ENCODE peak calls at places on chromosomes 7 and 10, in eight cellular contexts. Y is BJ, H is cardiac muscle cell, F is AG04450, N is astrocyte, J is A549, D is spleen, R is neural progenitor cell. Q is an unnamed sample.

GRCh38 chr7:23544913-23545354 is 13.2 kb upstream of the TRA2A start:
- DNase-seq in J (no peak), Y (no peak), F (no peak), H (peak), N (peak), R (peak), D (no peak), Q (no peak)

GRCh38 chr10:47406870-47407648 is 23.0 kb upstream of the ZNF488 start:
- DNase-seq in F (peak), D (peak), Y (peak), R (no peak), N (peak), J (peak), H (peak), Q (no peak)

GRCh38 chr10:82668266-82668665 is 793.3 kb downstream of the NRG3 start:
- DNase-seq in R (no peak), J (no peak), H (peak), Y (no peak), F (no peak), D (no peak), N (peak), Q (no peak)

GRCh38 chr10:121994429-121994881 is 5.5 kb downstream of the TACC2 start:
- DNase-seq in Y (no peak), H (no peak), N (no peak), F (no peak), J (no peak), D (no peak), R (peak), Q (peak)

GRCh38 chr7:34575006-34575405 is 83.0 kb upstream of the NPSR1 start:
- DNase-seq in Y (no peak), H (no peak), F (no peak), J (no peak), R (no peak), D (no peak), N (no peak), Q (no peak)

GRCh38 chr10:69317175-69318086 is 39.1 kb downstream of the HK1 start:
- DNase-seq in D (peak), N (no peak), Y (no peak), J (no peak), R (no peak), F (no peak), H (no peak), Q (no peak)

GRCh38 chr7:148084138-148084537 is 506.4 kb upstream of the C7orf33 start:
- DNase-seq in R (peak), H (peak), F (no peak), J (no peak), Y (no peak), D (no peak), N (no peak), Q (peak)

GRCh38 chr10:23157239-23157661 is 34.9 kb upstream of the PTF1A start:
- DNase-seq in R (no peak), D (no peak), H (no peak), N (no peak), F (no peak), Y (no peak), J (no peak), Q (no peak)

GRCh38 chr10:79237801-79238520 is 109.3 kb upstream of the PPIF start:
- DNase-seq in R (no peak), J (no peak), H (no peak), Y (no peak), D (no peak), F (no peak), N (no peak), Q (no peak)

GRCh38 chr7:98993024-98993897 is 114.9 kb downstream of the TRRAP start:
- DNase-seq in J (peak), D (no peak), N (no peak), H (no peak), F (no peak), R (no peak), Y (no peak), Q (no peak)

GRCh38 chr7:117612637-117613036 is 132.8 kb downstream of the CFTR start:
- DNase-seq in R (no peak), Y (no peak), J (no peak), D (no peak), N (no peak), H (no peak), F (no peak), Q (no peak)

GRCh38 chr7:140036224-140036651 is 26.5 kb downstream of the PARP12 start:
- DNase-seq in R (no peak), H (no peak), D (no peak), N (peak), J (no peak), Y (no peak), F (no peak), Q (no peak)

GRCh38 chr10:63068246-63068645 is 64.9 kb upstream of the NRBF2 start:
- DNase-seq in J (no peak), H (peak), N (no peak), Y (no peak), R (no peak), F (no peak), D (no peak), Q (no peak)

GRCh38 chr10:47278152-47278473 is 21.9 kb upstream of the GDF10 start:
- DNase-seq in N (no peak), F (no peak), H (no peak), D (no peak), R (no peak), J (no peak), Y (no peak), Q (no peak)

GRCh38 chr7:84372155-84372621 is 177.6 kb upstream of the SEMA3A start:
- DNase-seq in J (no peak), H (peak), Y (peak), R (peak), F (peak), D (no peak), N (peak), Q (no peak)

DNA sequence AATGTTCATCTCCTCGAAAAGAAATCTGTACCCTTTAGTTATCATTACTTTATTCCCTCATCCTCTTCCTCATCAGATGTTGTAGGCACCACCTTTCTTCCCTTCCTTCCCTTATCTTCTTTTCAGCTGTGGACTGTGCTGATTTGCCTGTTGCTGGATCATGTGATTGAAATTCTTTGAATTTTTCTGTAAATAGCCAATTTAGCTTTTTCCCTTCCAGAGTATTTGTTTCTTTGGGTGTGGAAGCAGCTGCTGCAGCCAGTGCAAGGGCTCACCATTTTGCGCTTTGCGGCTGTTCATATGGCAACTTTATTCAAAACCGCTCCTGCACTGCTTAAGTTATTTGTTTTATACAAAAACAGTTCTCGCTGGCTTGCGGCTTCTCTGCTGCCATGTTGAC is 151.1 kb downstream of the AUTS2 start:
- DNase-seq in D (no peak), J (no peak), R (no peak), Y (no peak), H (no peak), N (no peak), F (no peak), Q (no peak)
- TF ChIP-seq CTCF in D (no peak), J (no peak), R (no peak), Y (no peak), H (no peak), N (no peak), F (no peak), Q (no peak)

DNA sequence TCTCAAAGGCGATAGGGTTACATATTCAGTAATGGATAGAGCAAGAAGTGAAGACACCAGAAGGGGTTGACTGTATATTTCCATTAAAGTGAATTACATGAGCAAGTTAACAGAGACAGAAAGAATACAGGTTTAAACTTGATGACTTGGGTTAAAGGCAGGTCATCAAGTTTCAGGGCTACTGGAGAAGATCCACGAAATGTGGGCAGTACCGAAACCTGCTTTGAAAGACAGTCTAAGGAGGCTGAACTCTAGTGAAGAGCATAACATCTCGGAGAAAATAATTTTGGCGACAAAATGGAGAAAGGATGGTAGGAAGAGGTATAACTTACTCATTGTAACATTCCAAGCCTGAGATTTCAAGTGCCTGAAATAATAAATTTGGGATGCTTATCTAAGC is 26.6 kb upstream of the PLXDC2 start:
- DNase-seq in F (no peak), R (no peak), N (no peak), J (no peak), D (no peak), Y (no peak), H (no peak), Q (no peak)
- TF ChIP-seq CTCF in F (no peak), R (no peak), N (no peak), J (no peak), D (no peak), Y (no peak), H (no peak), Q (no peak)

GRCh38 chr7:30513762-30514161 is 9.1 kb upstream of the GGCT start:
- DNase-seq in R (no peak), N (no peak), Y (no peak), F (no peak), H (no peak), J (no peak), D (no peak), Q (no peak)

GRCh38 chr7:30511494-30511893 is 6.9 kb upstream of the GGCT start:
- DNase-seq in N (no peak), D (no peak), Y (no peak), H (no peak), R (no peak), J (no peak), F (no peak), Q (no peak)

GRCh38 chr7:30511973-30512662 is 7.5 kb upstream of the GGCT start:
- DNase-seq in R (peak), D (no peak), J (no peak), H (no peak), N (no peak), Y (no peak), F (no peak), Q (no peak)

GRCh38 chr7:30514177-30514576 is 9.5 kb upstream of the GGCT start:
- DNase-seq in F (no peak), D (no peak), J (no peak), N (no peak), R (no peak), Y (no peak), H (no peak), Q (no peak)

GRCh38 chr7:30510124-30511074 is 5.8 kb upstream of the GGCT start:
- DNase-seq in F (no peak), R (peak), Y (no peak), N (peak), H (peak), J (no peak), D (no peak), Q (peak)
- TF ChIP-seq CTCF in F (peak), R (peak), Y (peak), N (peak), H (peak), J (peak), D (peak), Q (peak)

DNA sequence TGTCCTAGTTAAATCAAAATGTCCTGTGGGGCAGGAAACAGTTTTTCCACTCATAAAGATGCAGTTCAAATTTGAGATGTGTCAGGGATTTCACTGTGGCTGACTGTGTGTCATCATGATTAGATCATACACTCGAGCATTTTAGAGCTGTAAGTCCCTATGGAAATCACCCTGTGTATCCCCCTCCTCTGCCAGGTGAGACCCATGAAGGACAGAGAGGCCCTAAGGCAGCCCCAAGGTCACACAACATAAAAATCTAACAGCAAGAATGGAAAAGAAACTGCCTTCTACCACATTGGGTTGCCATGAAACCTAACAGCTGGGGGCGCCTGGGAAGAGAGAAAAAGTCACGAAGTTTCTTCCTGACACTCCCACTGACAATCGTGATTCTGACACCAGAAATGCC is 135.8 kb downstream of the KCNMA1 start:
- DNase-seq in H (no peak), R (no peak), D (no peak), N (peak), Y (no peak), J (no peak), F (no peak), Q (no peak)
- TF ChIP-seq CTCF in H (no peak), R (no peak), D (no peak), N (no peak), Y (no peak), J (no peak), F (no peak), Q (no peak)

GRCh38 chr7:31938650-31939049 is 131.6 kb downstream of the PDE1C start:
- DNase-seq in N (peak), H (no peak), F (no peak), Y (no peak), R (no peak), D (no peak), J (peak), Q (no peak)
- TF ChIP-seq CTCF in N (peak), H (no peak), F (no peak), Y (peak), R (peak), D (no peak), J (peak), Q (peak)

DNA sequence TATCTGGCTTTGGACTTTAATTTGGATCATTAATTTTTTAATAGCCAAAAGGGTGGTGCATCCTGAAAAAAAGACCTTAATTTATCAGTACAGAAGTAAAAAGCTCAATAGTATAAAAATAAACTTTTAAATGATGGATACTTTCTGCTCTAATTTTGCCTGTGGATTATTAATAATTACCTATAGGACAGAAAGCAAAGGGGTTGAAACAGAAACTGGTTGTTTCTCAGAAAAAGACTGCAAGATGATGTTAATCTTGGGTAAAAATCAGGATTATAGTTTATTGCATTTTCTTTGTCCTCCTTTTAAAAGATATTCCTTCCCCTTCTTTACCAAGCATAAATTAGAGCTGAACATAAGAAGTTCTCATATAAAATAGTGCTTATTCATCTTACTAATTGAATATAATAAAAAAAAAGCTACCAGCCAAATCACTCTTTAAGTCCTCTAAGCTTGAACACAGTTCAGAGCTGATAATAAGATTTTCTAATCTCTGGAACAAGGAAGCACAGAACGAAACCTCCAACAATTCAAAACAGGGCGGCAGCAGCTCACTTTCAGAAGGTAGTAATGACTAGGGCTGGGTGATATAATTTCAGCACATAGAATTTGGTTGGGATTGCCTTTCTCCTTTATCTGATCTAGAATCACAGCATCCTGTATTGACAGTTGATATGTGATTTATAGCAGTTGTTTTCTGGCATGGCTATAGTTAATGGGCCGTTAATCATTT is 8.1 kb upstream of the GPR85 start:
- DNase-seq in D (no peak), J (no peak), H (no peak), R (no peak), N (no peak), Y (no peak), F (no peak), Q (no peak)
- TF ChIP-seq CTCF in D (no peak), J (no peak), H (no peak), R (no peak), N (no peak), Y (no peak), F (no peak), Q (no peak)